ENCODE peak calls at places on chromosome 22, in eight cellular contexts. One of them, this sample, is unnamed.

GRCh38 chr22:46797355-46797754 is 34.9 kb downstream of the TBC1D22A start:
- DNase-seq in GM20000: no peak
- DNase-seq in activated T-cell treated with anti-CD3 and anti-CD28 coated beads, Interleukin-2, amount 50 U/mL, for 1 hour: no peak
- DNase-seq in HTR-8/SVneo: peak; percentile 18
- DNase-seq in ACHN: peak; percentile 10
- DNase-seq in IMR-90: peak; percentile 55
- DNase-seq in Peyer's patch: peak; percentile 45
- DNase-seq in CD4-positive, alpha-beta T cell: no peak
- DNase-seq in this sample: no peak

GRCh38 chr22:20864186-20864908 is 5.5 kb downstream of the SNAP29 start:
- DNase-seq in GM20000: no peak
- DNase-seq in activated T-cell treated with anti-CD3 and anti-CD28 coated beads, Interleukin-2, amount 50 U/mL, for 1 hour: no peak
- DNase-seq in HTR-8/SVneo: no peak
- DNase-seq in ACHN: no peak
- DNase-seq in IMR-90: no peak
- DNase-seq in Peyer's patch: no peak
- DNase-seq in CD4-positive, alpha-beta T cell: no peak
- DNase-seq in this sample: no peak

GRCh38 chr22:17788023-17788330 is 13.7 kb upstream of the BID start:
- DNase-seq in GM20000: no peak
- DNase-seq in activated T-cell treated with anti-CD3 and anti-CD28 coated beads, Interleukin-2, amount 50 U/mL, for 1 hour: no peak
- DNase-seq in HTR-8/SVneo: no peak
- DNase-seq in ACHN: no peak
- DNase-seq in IMR-90: no peak
- DNase-seq in Peyer's patch: no peak
- DNase-seq in CD4-positive, alpha-beta T cell: no peak
- DNase-seq in this sample: no peak

GRCh38 chr22:19271856-19272535 is 19.5 kb downstream of the CLTCL1 start:
- DNase-seq in GM20000: no peak
- DNase-seq in activated T-cell treated with anti-CD3 and anti-CD28 coated beads, Interleukin-2, amount 50 U/mL, for 1 hour: no peak
- DNase-seq in HTR-8/SVneo: no peak
- DNase-seq in ACHN: no peak
- DNase-seq in IMR-90: peak; percentile 74
- DNase-seq in Peyer's patch: no peak
- DNase-seq in CD4-positive, alpha-beta T cell: no peak
- DNase-seq in this sample: no peak

GRCh38 chr22:20859615-20860014 is 808 bp downstream of the SNAP29 start:
- DNase-seq in GM20000: no peak
- DNase-seq in activated T-cell treated with anti-CD3 and anti-CD28 coated beads, Interleukin-2, amount 50 U/mL, for 1 hour: no peak
- DNase-seq in HTR-8/SVneo: no peak
- DNase-seq in ACHN: no peak
- DNase-seq in IMR-90: no peak
- DNase-seq in Peyer's patch: no peak
- DNase-seq in CD4-positive, alpha-beta T cell: no peak
- DNase-seq in this sample: no peak

GRCh38 chr22:44331881-44332714 is 19.3 kb upstream of the SHISAL1 start:
- DNase-seq in GM20000: no peak
- DNase-seq in activated T-cell treated with anti-CD3 and anti-CD28 coated beads, Interleukin-2, amount 50 U/mL, for 1 hour: no peak
- DNase-seq in HTR-8/SVneo: no peak
- DNase-seq in ACHN: peak; percentile 51
- DNase-seq in IMR-90: peak; percentile 33
- DNase-seq in Peyer's patch: no peak
- DNase-seq in CD4-positive, alpha-beta T cell: no peak
- DNase-seq in this sample: peak; percentile 38

GRCh38 chr22:35631597-35631996 is 14.5 kb upstream of the MB start:
- DNase-seq in GM20000: peak; percentile 39
- DNase-seq in activated T-cell treated with anti-CD3 and anti-CD28 coated beads, Interleukin-2, amount 50 U/mL, for 1 hour: peak; percentile 34
- DNase-seq in HTR-8/SVneo: no peak
- DNase-seq in ACHN: peak; percentile 67
- DNase-seq in IMR-90: no peak
- DNase-seq in Peyer's patch: peak; percentile 80
- DNase-seq in CD4-positive, alpha-beta T cell: peak; percentile 22
- DNase-seq in this sample: peak; percentile 35

GRCh38 chr22:31556627-31557203 is 60.4 kb downstream of the SFI1 start:
- DNase-seq in GM20000: no peak
- DNase-seq in activated T-cell treated with anti-CD3 and anti-CD28 coated beads, Interleukin-2, amount 50 U/mL, for 1 hour: no peak
- DNase-seq in HTR-8/SVneo: peak; percentile 41
- DNase-seq in ACHN: peak; percentile 51
- DNase-seq in IMR-90: peak; percentile 46
- DNase-seq in Peyer's patch: no peak
- DNase-seq in CD4-positive, alpha-beta T cell: no peak
- DNase-seq in this sample: peak; percentile 11

GRCh38 chr22:50074551-50075042 is 10.6 kb downstream of the MLC1 start:
- DNase-seq in GM20000: no peak
- DNase-seq in activated T-cell treated with anti-CD3 and anti-CD28 coated beads, Interleukin-2, amount 50 U/mL, for 1 hour: no peak
- DNase-seq in HTR-8/SVneo: no peak
- DNase-seq in ACHN: no peak
- DNase-seq in IMR-90: no peak
- DNase-seq in Peyer's patch: no peak
- DNase-seq in CD4-positive, alpha-beta T cell: no peak
- DNase-seq in this sample: no peak

GRCh38 chr22:19766506-19767426 is 6.2 kb downstream of the TBX1 start:
- DNase-seq in GM20000: peak; percentile 61
- DNase-seq in activated T-cell treated with anti-CD3 and anti-CD28 coated beads, Interleukin-2, amount 50 U/mL, for 1 hour: peak; percentile 59
- DNase-seq in HTR-8/SVneo: no peak
- DNase-seq in ACHN: peak; percentile 34
- DNase-seq in IMR-90: no peak
- DNase-seq in Peyer's patch: peak; percentile 68
- DNase-seq in CD4-positive, alpha-beta T cell: peak; percentile 50
- DNase-seq in this sample: no peak

This sample was measured in neural crest cell.